ENCODE peak calls at places on chromosomes 7 and 10, in four cellular contexts. B is tibial nerve, M is K562, J is ovary. N is an unnamed sample.

GRCh38 chr10:30114871-30115270 is 55.5 kb upstream of the JCAD start:
- DNase-seq in B (no peak), M (no peak), J (peak; percentile 20), N (no peak)

GRCh38 chr7:24477807-24478655 is 95.2 kb upstream of the PALS2 start:
- DNase-seq in B (peak; percentile 19), M (peak; percentile 59), J (peak; percentile 34), N (no peak)

GRCh38 chr7:46558482-46559193 is 637.6 kb upstream of the IGFBP3 start:
- DNase-seq in J (no peak), B (no peak), M (no peak), N (no peak)

GRCh38 chr7:39539816-39540215 is 26.4 kb upstream of the YAE1 start:
- DNase-seq in J (no peak), M (no peak), B (no peak), N (no peak)

GRCh38 chr10:100744136-100744979 is 1.0 kb upstream of the PAX2 start:
- DNase-seq in J (no peak), M (no peak), B (no peak), N (no peak)

GRCh38 chr10:3424102-3424803 is 251.7 kb upstream of the PITRM1 start:
- DNase-seq in J (no peak), B (no peak), M (no peak), N (no peak)

GRCh38 chr10:27383595-27384542 is 120.2 kb upstream of the RAB18 start:
- DNase-seq in J (no peak), B (no peak), M (no peak), N (no peak)

GRCh38 chr10:100972115-100972903 is 3.0 kb downstream of the SEMA4G start:
- DNase-seq in J (no peak), B (no peak), M (no peak), N (no peak)

GRCh38 chr10:6136215-6137201 is 47.7 kb downstream of the RBM17 start:
- DNase-seq in J (no peak), M (no peak), B (no peak), N (no peak)

GRCh38 chr10:104336829-104337526 is 1.3 kb downstream of the ITPRIP start:
- DNase-seq in J (no peak), B (no peak), M (no peak), N (no peak)

GRCh38 chr10:124315599-124316270 is 103.0 kb downstream of the OAT start:
- DNase-seq in M (no peak), J (no peak), B (no peak), N (no peak)

GRCh38 chr10:103440416-103440815 is 11.8 kb downstream of the CALHM2 start:
- DNase-seq in M (no peak), B (no peak), J (no peak), N (no peak)

DNA sequence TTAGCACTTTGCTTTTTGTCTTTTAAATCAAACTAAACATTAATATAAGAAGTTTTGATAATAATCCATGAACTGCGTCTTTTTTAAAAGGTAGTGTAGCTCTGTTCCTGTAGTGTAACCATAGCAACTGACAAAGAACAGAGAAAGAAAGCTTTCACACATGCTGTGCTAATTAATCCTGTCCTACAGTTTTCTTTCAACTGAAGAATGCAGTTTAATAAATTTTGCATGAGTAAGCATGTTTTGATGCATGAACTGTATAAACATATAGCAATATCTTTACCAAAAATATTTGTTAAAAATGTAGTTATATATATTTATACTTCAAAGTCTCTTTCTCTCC is 311.6 kb upstream of the FZD1 start:
- DNase-seq in M (no peak), J (no peak), B (no peak), N (no peak)
- TF ChIP-seq EP300 in M (no peak), J (no peak), B (no peak), N (no peak)

GRCh38 chr7:100538654-100539435 is at the start of gene AGFG2:
- DNase-seq in B (peak; percentile 100), J (peak; percentile 100), M (peak; percentile 100), N (peak; percentile 100)
- TF ChIP-seq EP300 in B (peak; percentile 92), J (peak; percentile 65), M (no peak), N (no peak)

GRCh38 chr7:18580945-18581344 is 85.4 kb downstream of the HDAC9 start:
- DNase-seq in J (no peak), B (no peak), M (no peak), N (no peak)
- TF ChIP-seq EP300 in J (no peak), B (no peak), M (no peak), N (no peak)

GRCh38 chr7:102840404-102840803 is 72.4 kb upstream of the LRRC17 start:
- DNase-seq in M (no peak), J (no peak), B (no peak), N (no peak)
- TF ChIP-seq EP300 in M (no peak), J (no peak), B (no peak), N (no peak)

GRCh38 chr7:131476740-131477139 is 79.7 kb downstream of the PODXL start:
- DNase-seq in J (no peak), B (no peak), M (no peak), N (no peak)
- TF ChIP-seq EP300 in J (no peak), B (no peak), M (no peak), N (no peak)

GRCh38 chr10:22381262-22381661 is 36.0 kb downstream of the SPAG6 start:
- DNase-seq in M (no peak), J (no peak), B (no peak), N (no peak)

GRCh38 chr10:22374489-22375126 is 29.3 kb downstream of the SPAG6 start:
- DNase-seq in J (no peak), B (no peak), M (no peak), N (no peak)

GRCh38 chr10:22379059-22379458 is 33.8 kb downstream of the SPAG6 start:
- DNase-seq in J (no peak), M (no peak), B (no peak), N (no peak)
- TF ChIP-seq EP300 in J (no peak), M (no peak), B (no peak), N (no peak)

GRCh38 chr10:16987129-16987670 is 142.4 kb downstream of the CUBN start:
- DNase-seq in M (no peak), B (no peak), J (no peak), N (no peak)
- TF ChIP-seq EP300 in M (no peak), B (no peak), J (no peak), N (no peak)

GRCh38 chr7:151823783-151824182 is 53.1 kb downstream of the PRKAG2 start:
- DNase-seq in B (no peak), M (no peak), J (no peak), N (no peak)
- TF ChIP-seq EP300 in B (no peak), M (no peak), J (no peak), N (no peak)

DNA sequence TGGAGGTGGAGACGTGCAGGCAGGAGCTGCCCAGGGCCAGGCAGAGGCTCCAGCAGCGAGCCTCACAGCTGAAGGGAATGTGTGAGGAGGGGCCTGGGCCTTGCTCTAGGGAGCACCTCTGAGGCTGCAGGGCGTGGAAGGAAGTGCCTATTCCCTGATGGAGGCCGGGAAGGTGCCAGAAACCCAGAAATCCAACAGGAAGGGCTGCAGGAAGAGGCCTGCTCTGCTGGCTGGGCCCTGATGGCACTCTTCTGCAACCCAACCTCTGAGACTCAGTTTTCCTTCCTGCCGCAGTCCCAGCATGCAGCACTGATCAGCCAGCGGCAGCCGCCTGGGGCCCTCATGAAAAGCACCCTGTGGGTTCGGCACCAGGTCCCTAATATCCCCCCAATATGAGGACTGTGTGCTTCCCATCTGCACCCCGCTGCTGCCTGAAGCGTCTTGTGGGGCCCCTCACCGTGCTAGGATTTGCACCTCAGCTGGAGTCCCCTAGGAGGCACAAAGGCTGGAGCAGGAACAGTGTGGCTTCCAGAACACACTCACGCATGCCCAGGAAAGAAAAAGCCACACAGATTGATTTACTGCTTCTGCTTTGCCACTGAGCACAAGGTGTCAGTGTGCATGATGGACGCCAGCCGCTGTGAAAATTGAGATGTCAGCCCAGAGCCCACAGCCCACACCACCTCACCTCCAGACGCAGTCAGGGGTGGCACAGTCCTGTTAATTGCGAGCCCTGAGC is 15.8 kb downstream of the RASGEF1A start:
- DNase-seq in J (peak; percentile 2), M (no peak), B (peak; percentile 7), N (peak; percentile 21)
- TF ChIP-seq EP300 in J (no peak), M (no peak), B (no peak), N (no peak)